ENCODE peak calls at places on chromosomes 6 and 20, in six cellular contexts. U is WERI-Rb-1, M is IMR-90, A is heart right ventricle, S is GM12865, D is left lung. Y is an unnamed sample.

GRCh38 chr6:45423111-45423900 is 45.6 kb upstream of the SUPT3H start:
- DNase-seq in M (no peak), D (peak), A (peak), U (no peak), S (no peak), Y (peak)

GRCh38 chr6:108591040-108591816 is 30.5 kb downstream of the FOXO3 start:
- DNase-seq in D (no peak), M (peak), U (no peak), S (peak), A (no peak), Y (no peak)

GRCh38 chr6:88157106-88157505 is 9.0 kb downstream of the CNR1 start:
- DNase-seq in S (no peak), D (no peak), A (no peak), M (no peak), U (no peak), Y (no peak)

GRCh38 chr20:34543457-34544056 is 15.0 kb upstream of the MAP1LC3A start:
- DNase-seq in A (no peak), M (no peak), U (no peak), D (no peak), S (no peak), Y (no peak)

GRCh38 chr6:1686117-1687098 is 76.7 kb downstream of the FOXC1 start:
- DNase-seq in U (no peak), S (no peak), M (peak), D (no peak), A (no peak), Y (peak)

GRCh38 chr6:75101896-75102680 is 103.8 kb downstream of the COL12A1 start:
- DNase-seq in M (peak), U (no peak), S (no peak), A (no peak), D (no peak), Y (peak)

GRCh38 chr20:21202284-21202683 is 76.4 kb downstream of the KIZ start:
- DNase-seq in D (no peak), A (no peak), U (no peak), M (peak), S (no peak), Y (no peak)

GRCh38 chr20:2470051-2470431 is 548 bp downstream of the SNRPB start:
- DNase-seq in D (no peak), A (no peak), M (peak), U (peak), S (peak), Y (peak)

DNA sequence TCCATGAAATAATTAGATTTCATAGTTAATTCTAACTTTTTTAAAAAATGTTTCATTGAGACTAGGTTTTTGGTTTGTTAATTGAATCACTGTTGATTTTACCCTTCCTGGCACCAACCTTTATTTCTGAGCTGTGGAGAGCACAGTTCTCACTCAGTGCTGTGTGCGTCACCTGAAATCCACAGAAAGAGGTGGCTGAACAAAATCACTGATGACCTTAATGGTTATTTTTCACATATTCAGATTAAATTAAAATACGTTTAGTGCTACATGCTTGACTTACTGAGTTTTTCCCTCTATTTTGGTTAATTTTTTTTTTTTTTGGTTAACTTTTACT is 89.4 kb downstream of the SLC16A10 start:
- DNase-seq in M (no peak), U (no peak), A (no peak), S (no peak), D (no peak), Y (no peak)
- H3K4me3 ChIP-seq in M (no peak), U (no peak), A (no peak), S (no peak), D (no peak), Y (no peak)

GRCh38 chr6:150668882-150669476 is 69.3 kb downstream of the PLEKHG1 start:
- DNase-seq in U (no peak), A (no peak), S (no peak), M (no peak), D (no peak), Y (no peak)

GRCh38 chr6:150672792-150673191 is 73.1 kb downstream of the PLEKHG1 start:
- DNase-seq in S (no peak), A (no peak), M (no peak), U (no peak), D (no peak), Y (no peak)

GRCh38 chr6:150673720-150674361 is 74.2 kb downstream of the PLEKHG1 start:
- DNase-seq in A (no peak), S (no peak), D (no peak), U (no peak), M (no peak), Y (no peak)

GRCh38 chr6:150667977-150668716 is 68.5 kb downstream of the PLEKHG1 start:
- DNase-seq in M (peak), U (no peak), D (no peak), S (peak), A (peak), Y (peak)

DNA sequence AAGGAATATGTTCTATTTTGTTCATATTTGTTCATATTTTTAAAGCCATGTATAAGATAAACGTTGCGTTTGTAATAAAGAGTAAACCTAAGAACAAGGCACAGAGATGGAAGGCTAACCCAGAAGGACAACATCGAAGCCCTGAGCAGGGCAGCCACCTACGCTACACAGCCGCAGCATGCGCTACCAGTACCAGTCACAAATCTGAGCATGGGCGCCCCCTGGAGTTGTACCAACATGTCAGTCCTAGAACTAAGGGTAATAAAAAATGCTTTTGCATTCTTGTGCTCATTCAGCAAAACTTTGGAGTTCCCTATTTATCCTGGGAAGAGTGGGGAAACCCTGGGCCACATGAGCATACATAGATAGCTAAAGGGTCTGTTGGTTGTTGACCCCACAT is 70.6 kb downstream of the PLEKHG1 start:
- DNase-seq in U (no peak), S (no peak), M (no peak), D (no peak), A (no peak), Y (no peak)
- TF ChIP-seq CTCF in U (no peak), S (no peak), M (no peak), D (no peak), A (no peak), Y (no peak)

DNA sequence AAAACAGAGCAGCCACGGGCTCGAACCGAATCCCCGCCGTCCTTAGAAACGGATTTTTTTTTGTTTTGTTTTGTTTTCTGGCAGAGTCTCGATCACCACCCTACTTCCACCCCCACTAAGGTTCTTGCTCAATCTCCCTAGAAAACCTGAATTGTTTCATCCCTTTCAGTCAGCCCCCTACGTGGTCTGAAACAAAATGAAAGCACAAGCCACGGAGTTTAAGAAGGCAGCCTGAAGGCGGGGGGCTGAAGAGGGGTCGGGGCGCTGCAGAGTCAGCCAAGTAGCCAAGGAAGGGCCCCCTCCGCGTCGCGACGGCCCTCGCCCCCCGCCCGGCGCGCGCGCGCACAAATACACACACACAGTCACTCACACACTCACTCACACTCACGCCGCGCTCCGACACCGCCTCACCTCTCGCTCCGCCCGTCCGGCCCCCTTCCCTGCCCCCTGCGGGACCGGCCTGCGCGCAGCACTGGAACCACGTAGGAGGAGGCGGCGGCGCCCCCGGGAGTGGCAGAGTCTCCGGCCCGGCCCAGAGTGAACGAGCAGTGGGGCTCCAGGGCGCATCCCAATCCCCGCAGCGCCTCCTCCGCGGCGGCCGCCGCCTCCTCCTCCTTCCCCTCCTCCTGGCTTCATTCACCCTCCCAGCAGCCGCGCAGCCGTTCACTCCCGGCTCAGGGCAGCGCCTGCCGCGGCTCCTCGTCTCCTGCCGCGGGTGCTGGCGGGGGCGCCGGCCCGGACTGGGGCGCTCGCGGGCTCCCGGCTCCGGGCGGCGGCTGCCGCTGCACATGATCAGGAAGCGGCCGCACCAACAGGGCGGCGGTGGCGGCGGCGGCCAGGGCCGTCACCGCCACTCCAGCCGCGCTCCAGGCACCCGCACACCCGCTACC is 1.4 kb downstream of the ATXN1 start:
- DNase-seq in A (peak), S (peak), M (peak), U (peak), D (peak), Y (peak)
- H3K4me3 ChIP-seq in A (peak), S (peak), M (peak), U (peak), D (peak), Y (peak)

GRCh38 chr20:58359441-58359840 is 29.6 kb upstream of the VAPB start:
- DNase-seq in U (no peak), D (no peak), M (peak), A (no peak), S (no peak), Y (no peak)
- TF ChIP-seq CTCF in U (no peak), D (no peak), M (peak), A (no peak), S (no peak), Y (no peak)

DNA sequence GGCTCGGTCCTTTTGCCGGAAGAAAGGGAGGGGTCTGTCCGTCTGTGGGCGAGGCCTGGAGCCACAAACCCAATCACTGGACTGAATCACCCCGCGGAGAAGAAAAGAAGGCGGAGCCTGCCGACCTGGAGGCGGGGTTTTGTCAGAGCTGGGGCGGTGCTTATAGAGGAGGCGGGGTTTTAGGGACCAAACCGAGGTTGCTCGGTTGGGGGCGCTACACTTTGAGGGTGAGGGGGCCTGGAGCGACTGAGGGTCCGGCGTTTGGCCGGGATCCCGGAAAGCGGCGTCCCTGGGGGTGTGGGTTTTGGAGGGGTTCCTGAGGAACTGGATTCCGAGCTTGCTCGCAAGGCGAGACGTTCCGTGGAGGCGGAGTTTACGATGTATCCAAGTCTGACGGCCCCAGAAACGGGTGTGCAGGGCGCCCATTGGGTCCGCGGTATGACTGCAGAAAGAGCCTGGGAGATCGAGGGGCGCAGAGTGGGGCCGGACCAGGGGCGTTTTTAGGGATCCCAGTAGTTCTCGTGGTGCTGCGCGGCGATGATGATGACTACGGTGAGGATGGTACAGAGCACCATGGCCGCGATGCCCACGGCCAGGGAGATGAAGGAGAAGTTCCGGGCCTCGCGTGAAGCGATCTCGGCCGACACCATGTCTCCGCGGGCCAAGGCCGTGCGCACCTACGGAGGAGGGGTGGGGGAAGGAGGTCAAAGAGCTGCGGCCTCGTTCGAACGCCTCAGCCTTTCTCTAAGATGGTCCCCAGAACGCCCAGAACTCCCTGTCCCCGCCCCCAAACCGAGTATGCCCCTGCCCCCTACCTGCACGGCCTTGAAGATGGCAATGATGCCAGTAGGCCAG is 2.8 kb downstream of the PRRT1 start:
- DNase-seq in S (no peak), A (peak), D (peak), U (no peak), M (no peak), Y (no peak)
- H3K4me3 ChIP-seq in S (no peak), A (peak), D (peak), U (no peak), M (no peak), Y (no peak)

Y was measured in foreskin fibroblast.